ENCODE peak calls at places on chromosomes 4 and X, in ten cellular contexts. One of them, this sample, is unnamed.

GRCh38 chrX:133794151-133794550 is 191.2 kb downstream of the GPC3 start:
- DNase-seq in HT-29: no peak
- DNase-seq in endodermal cell: no peak
- DNase-seq in stimulated activated CD4-positive, alpha-beta T cell treated with anti-CD3 and anti-CD28 coated beads, Interleukin-4, amount 100 ng/mL, for 48 hours: no peak
- DNase-seq in HT1080: no peak
- DNase-seq in putamen: no peak
- DNase-seq in cardiac septum: no peak
- DNase-seq in stimulated activated CD8-positive, alpha-beta memory T cell treated with anti-CD3 and anti-CD28 coated beads, Interleukin-4, amount 100 ng/mL, for 24 hours: no peak
- DNase-seq in AG08395: no peak
- DNase-seq in cardiac muscle cell: no peak
- DNase-seq in this sample: no peak

GRCh38 chr4:75598390-75598789 is 31.9 kb downstream of the CDKL2 start:
- DNase-seq in HT-29: no peak
- DNase-seq in endodermal cell: no peak
- DNase-seq in stimulated activated CD4-positive, alpha-beta T cell treated with anti-CD3 and anti-CD28 coated beads, Interleukin-4, amount 100 ng/mL, for 48 hours: no peak
- DNase-seq in HT1080: peak; percentile 57
- DNase-seq in putamen: no peak
- DNase-seq in cardiac septum: no peak
- DNase-seq in stimulated activated CD8-positive, alpha-beta memory T cell treated with anti-CD3 and anti-CD28 coated beads, Interleukin-4, amount 100 ng/mL, for 24 hours: no peak
- DNase-seq in AG08395: no peak
- DNase-seq in cardiac muscle cell: no peak
- DNase-seq in this sample: no peak

GRCh38 chrX:12770440-12770839 is 20.8 kb upstream of the PRPS2 start:
- DNase-seq in HT-29: peak; percentile 44
- DNase-seq in endodermal cell: no peak
- DNase-seq in stimulated activated CD4-positive, alpha-beta T cell treated with anti-CD3 and anti-CD28 coated beads, Interleukin-4, amount 100 ng/mL, for 48 hours: no peak
- DNase-seq in HT1080: no peak
- DNase-seq in putamen: no peak
- DNase-seq in cardiac septum: no peak
- DNase-seq in stimulated activated CD8-positive, alpha-beta memory T cell treated with anti-CD3 and anti-CD28 coated beads, Interleukin-4, amount 100 ng/mL, for 24 hours: no peak
- DNase-seq in AG08395: peak; percentile 17
- DNase-seq in cardiac muscle cell: peak; percentile 40
- DNase-seq in this sample: no peak

GRCh38 chr4:131499139-131499873 is 1649.8 kb upstream of the PCDH10 start:
- DNase-seq in HT-29: peak; percentile 5
- DNase-seq in endodermal cell: no peak
- DNase-seq in stimulated activated CD4-positive, alpha-beta T cell treated with anti-CD3 and anti-CD28 coated beads, Interleukin-4, amount 100 ng/mL, for 48 hours: no peak
- DNase-seq in HT1080: peak; percentile 74
- DNase-seq in putamen: no peak
- DNase-seq in cardiac septum: no peak
- DNase-seq in stimulated activated CD8-positive, alpha-beta memory T cell treated with anti-CD3 and anti-CD28 coated beads, Interleukin-4, amount 100 ng/mL, for 24 hours: no peak
- DNase-seq in AG08395: peak; percentile 0
- DNase-seq in cardiac muscle cell: no peak
- DNase-seq in this sample: no peak

GRCh38 chr4:102503301-102503746 is 2.2 kb downstream of the NFKB1 start:
- DNase-seq in HT-29: peak; percentile 47
- DNase-seq in endodermal cell: no peak
- DNase-seq in stimulated activated CD4-positive, alpha-beta T cell treated with anti-CD3 and anti-CD28 coated beads, Interleukin-4, amount 100 ng/mL, for 48 hours: no peak
- DNase-seq in HT1080: no peak
- DNase-seq in putamen: no peak
- DNase-seq in cardiac septum: no peak
- DNase-seq in stimulated activated CD8-positive, alpha-beta memory T cell treated with anti-CD3 and anti-CD28 coated beads, Interleukin-4, amount 100 ng/mL, for 24 hours: no peak
- DNase-seq in AG08395: no peak
- DNase-seq in cardiac muscle cell: no peak
- DNase-seq in this sample: no peak

GRCh38 chrX:155434906-155435743 is 23.3 kb downstream of the F8A3 start:
- DNase-seq in HT-29: no peak
- DNase-seq in endodermal cell: no peak
- DNase-seq in stimulated activated CD4-positive, alpha-beta T cell treated with anti-CD3 and anti-CD28 coated beads, Interleukin-4, amount 100 ng/mL, for 48 hours: no peak
- DNase-seq in HT1080: no peak
- DNase-seq in putamen: no peak
- DNase-seq in cardiac septum: no peak
- DNase-seq in stimulated activated CD8-positive, alpha-beta memory T cell treated with anti-CD3 and anti-CD28 coated beads, Interleukin-4, amount 100 ng/mL, for 24 hours: no peak
- DNase-seq in AG08395: peak; percentile 5
- DNase-seq in cardiac muscle cell: no peak
- DNase-seq in this sample: no peak

GRCh38 chr4:98027827-98028226 is 115.4 kb downstream of the STPG2 start:
- DNase-seq in HT-29: peak; percentile 52
- DNase-seq in endodermal cell: peak; percentile 42
- DNase-seq in stimulated activated CD4-positive, alpha-beta T cell treated with anti-CD3 and anti-CD28 coated beads, Interleukin-4, amount 100 ng/mL, for 48 hours: no peak
- DNase-seq in HT1080: peak; percentile 84
- DNase-seq in putamen: no peak
- DNase-seq in cardiac septum: no peak
- DNase-seq in stimulated activated CD8-positive, alpha-beta memory T cell treated with anti-CD3 and anti-CD28 coated beads, Interleukin-4, amount 100 ng/mL, for 24 hours: no peak
- DNase-seq in AG08395: no peak
- DNase-seq in cardiac muscle cell: peak; percentile 23
- DNase-seq in this sample: no peak

GRCh38 chrX:121649414-121649813 is 602.0 kb downstream of the GLUD2 start:
- DNase-seq in HT-29: no peak
- DNase-seq in endodermal cell: no peak
- DNase-seq in stimulated activated CD4-positive, alpha-beta T cell treated with anti-CD3 and anti-CD28 coated beads, Interleukin-4, amount 100 ng/mL, for 48 hours: no peak
- DNase-seq in HT1080: no peak
- DNase-seq in putamen: no peak
- DNase-seq in cardiac septum: no peak
- DNase-seq in stimulated activated CD8-positive, alpha-beta memory T cell treated with anti-CD3 and anti-CD28 coated beads, Interleukin-4, amount 100 ng/mL, for 24 hours: no peak
- DNase-seq in AG08395: no peak
- DNase-seq in cardiac muscle cell: no peak
- DNase-seq in this sample: no peak

GRCh38 chr4:177108708-177109107 is 201.0 kb upstream of the NEIL3 start:
- DNase-seq in HT-29: no peak
- DNase-seq in endodermal cell: no peak
- DNase-seq in stimulated activated CD4-positive, alpha-beta T cell treated with anti-CD3 and anti-CD28 coated beads, Interleukin-4, amount 100 ng/mL, for 48 hours: no peak
- DNase-seq in HT1080: no peak
- DNase-seq in putamen: no peak
- DNase-seq in cardiac septum: no peak
- DNase-seq in stimulated activated CD8-positive, alpha-beta memory T cell treated with anti-CD3 and anti-CD28 coated beads, Interleukin-4, amount 100 ng/mL, for 24 hours: no peak
- DNase-seq in AG08395: peak; percentile 56
- DNase-seq in cardiac muscle cell: no peak
- DNase-seq in this sample: no peak

GRCh38 chrX:148043456-148043855 is 62.3 kb downstream of the FMR1NB start:
- DNase-seq in HT-29: no peak
- DNase-seq in endodermal cell: no peak
- DNase-seq in stimulated activated CD4-positive, alpha-beta T cell treated with anti-CD3 and anti-CD28 coated beads, Interleukin-4, amount 100 ng/mL, for 48 hours: no peak
- DNase-seq in HT1080: peak; percentile 91
- DNase-seq in putamen: no peak
- DNase-seq in cardiac septum: no peak
- DNase-seq in stimulated activated CD8-positive, alpha-beta memory T cell treated with anti-CD3 and anti-CD28 coated beads, Interleukin-4, amount 100 ng/mL, for 24 hours: no peak
- DNase-seq in AG08395: peak; percentile 43
- DNase-seq in cardiac muscle cell: no peak
- DNase-seq in this sample: no peak

This sample was measured in HS-27A.